ENCODE peak calls at places on chromosomes 6 and 20, in five cellular contexts. A, V, D, R and Q are unnamed samples.

GRCh38 chr6:95383878-95384277 is 193.5 kb upstream of the MANEA start:
- DNase-seq in V (no peak), D (no peak), R (no peak), A (no peak), Q (no peak)

GRCh38 chr6:32940656-32941411 is at the start of gene HLA-DMB:
- DNase-seq in R (peak), D (no peak), V (peak), A (peak), Q (peak)

GRCh38 chr6:157579467-157580031 is 198.6 kb downstream of the ZDHHC14 start:
- DNase-seq in D (no peak), V (peak), R (no peak), A (no peak), Q (no peak)

GRCh38 chr20:37983286-37983685 is 50.0 kb downstream of the TTI1 start:
- DNase-seq in V (no peak), D (peak), R (no peak), A (no peak), Q (no peak)

GRCh38 chr6:136024711-136025110 is 173.2 kb downstream of the PDE7B start:
- DNase-seq in V (no peak), R (no peak), A (no peak), D (no peak), Q (no peak)

GRCh38 chr20:45934046-45934586 is 367 bp upstream of the PCIF1 start:
- DNase-seq in A (no peak), R (no peak), V (peak), D (peak), Q (peak)

GRCh38 chr6:16539086-16539931 is 222.0 kb downstream of the ATXN1 start:
- DNase-seq in R (no peak), V (no peak), A (no peak), D (no peak), Q (no peak)

GRCh38 chr20:45959956-45960630 is 11.9 kb downstream of the ZNF335 start:
- DNase-seq in A (no peak), D (no peak), R (no peak), V (no peak), Q (no peak)

GRCh38 chr6:38566295-38566694 is 73.4 kb downstream of the BTBD9 start:
- DNase-seq in R (no peak), D (no peak), A (no peak), V (no peak), Q (no peak)

GRCh38 chr6:52020961-52021570 is 66.3 kb downstream of the PKHD1 start:
- DNase-seq in D (peak), R (peak), V (peak), A (peak), Q (no peak)

GRCh38 chr20:34122274-34122980 is 10.4 kb upstream of the EIF2S2 start:
- DNase-seq in A (no peak), V (no peak), R (no peak), D (no peak), Q (no peak)

GRCh38 chr6:35294308-35294945 is 3.2 kb upstream of the DEF6 start:
- DNase-seq in A (peak), V (peak), R (peak), D (peak), Q (no peak)

GRCh38 chr20:13296070-13296469 is 75.0 kb downstream of the ISM1 start:
- DNase-seq in V (no peak), R (no peak), D (no peak), A (no peak), Q (no peak)

GRCh38 chr20:21102691-21103311 is 3.4 kb downstream of the LINC00237 start:
- DNase-seq in D (no peak), A (no peak), V (peak), R (peak), Q (no peak)

GRCh38 chr20:32522775-32523612 is 62.1 kb downstream of the NOL4L start:
- DNase-seq in V (peak), A (no peak), R (peak), D (peak), Q (no peak)

GRCh38 chr6:142318714-142319113 is 16.9 kb downstream of the ADGRG6 start:
- DNase-seq in V (no peak), R (no peak), D (no peak), A (no peak), Q (no peak)

GRCh38 chr6:73516712-73517489 is 3.9 kb downstream of the EEF1A1 start:
- DNase-seq in D (no peak), A (no peak), V (no peak), R (peak), Q (no peak)

GRCh38 chr6:7881765-7882500 is 28.7 kb downstream of the TXNDC5 start:
- DNase-seq in D (no peak), A (no peak), V (no peak), R (no peak), Q (no peak)

GRCh38 chr6:108870357-108870756 is 22.1 kb downstream of the ARMC2 start:
- DNase-seq in A (no peak), V (no peak), R (no peak), D (no peak), Q (no peak)

GRCh38 chr20:32339116-32339515 is 19.0 kb upstream of the ASXL1 start:
- DNase-seq in R (no peak), D (no peak), A (no peak), V (no peak), Q (no peak)

GRCh38 chr6:84019171-84019570 is 14.4 kb upstream of the MRAP2 start:
- DNase-seq in V (no peak), A (no peak), D (no peak), R (no peak), Q (no peak)

GRCh38 chr6:104580452-104580851 is 279.3 kb downstream of the HACE1 start:
- DNase-seq in R (no peak), A (no peak), V (no peak), D (no peak), Q (no peak)

GRCh38 chr20:17998446-17998845 is 29.6 kb downstream of the MGME1 start:
- DNase-seq in D (no peak), A (no peak), R (no peak), V (no peak), Q (no peak)

GRCh38 chr6:63527658-63528514 is 44.4 kb upstream of the LOC128125822 start:
- DNase-seq in D (no peak), R (no peak), A (peak), V (peak), Q (no peak)

GRCh38 chr20:2169456-2170088 is 67.9 kb downstream of the STK35 start:
- DNase-seq in D (no peak), R (no peak), V (no peak), A (no peak), Q (no peak)

GRCh38 chr6:127520061-127520460 is 926 bp upstream of the MTCL3 start:
- DNase-seq in A (no peak), D (peak), V (no peak), R (peak), Q (no peak)

GRCh38 chr6:161434921-161435411 is 161.1 kb upstream of the AGPAT4 start:
- DNase-seq in R (no peak), V (peak), A (no peak), D (no peak), Q (no peak)

GRCh38 chr6:29005183-29005885 is at the start of gene ZNF311:
- DNase-seq in D (no peak), V (peak), R (peak), A (peak), Q (no peak)